ENCODE peak calls at places on chromosome 2, in nine cellular contexts. C is NCI-H1417 treated with DMSO at 0.1 percent for 48 hours; V is OCI-M1; Y is activated CD8-positive, alpha-beta memory T cell treated with anti-CD3 and anti-CD28 coated beads, Interleukin-2, amount 50 U/mL, for 48 hours; P is lower leg skin; M is esophagus squamous epithelium; K is activated effector memory CD4-positive, alpha-beta T cell treated with Interleukin-2 at 50 U/mL for 16 hours; F is anterior cingulate cortex; Q is iris pigment epithelial cell. E is an unnamed sample.

GRCh38 chr2:133602538-133602937 is 34.3 kb upstream of the NCKAP5 start:
- DNase-seq in V (no peak), F (peak), Q (no peak), Y (no peak), K (no peak), C (no peak), M (no peak), P (no peak), E (no peak)

GRCh38 chr2:12303181-12304030 is 413.3 kb upstream of the TRIB2 start:
- DNase-seq in Q (peak), M (no peak), C (no peak), F (no peak), Y (no peak), K (peak), P (no peak), V (peak), E (no peak)

GRCh38 chr2:213016984-213017351 is 134.4 kb downstream of the IKZF2 start:
- DNase-seq in Y (no peak), F (no peak), P (no peak), V (no peak), C (no peak), K (no peak), M (no peak), Q (peak), E (no peak)

GRCh38 chr2:207163053-207163814 is 2.5 kb downstream of the KLF7 start:
- DNase-seq in F (no peak), P (peak), C (no peak), V (peak), Y (no peak), M (no peak), Q (peak), K (no peak), E (no peak)

GRCh38 chr2:39603436-39603835 is 62.3 kb upstream of the TMEM178A start:
- DNase-seq in C (no peak), P (no peak), Y (no peak), F (no peak), M (no peak), V (no peak), K (no peak), Q (peak), E (no peak)

GRCh38 chr2:100653449-100654045 is 90.8 kb downstream of the PDCL3 start:
- DNase-seq in P (no peak), Q (no peak), K (no peak), F (no peak), V (no peak), C (no peak), M (no peak), Y (no peak), E (no peak)

GRCh38 chr2:7841751-7842150 is 840.1 kb upstream of the ID2 start:
- DNase-seq in Q (no peak), V (no peak), K (no peak), Y (no peak), F (no peak), P (no peak), C (no peak), M (no peak), E (no peak)

GRCh38 chr2:46345775-46346174 is 48.6 kb downstream of the EPAS1 start:
- DNase-seq in C (no peak), Q (no peak), V (no peak), F (no peak), Y (no peak), K (no peak), M (no peak), P (no peak), E (no peak)

GRCh38 chr2:178478102-178478441 is 328 bp downstream of the FKBP7 start:
- DNase-seq in V (no peak), Q (peak), K (no peak), M (no peak), Y (no peak), C (no peak), P (no peak), F (no peak), E (no peak)

GRCh38 chr2:237254369-237254861 is 159.5 kb downstream of the COL6A3 start:
- DNase-seq in F (no peak), Q (peak), C (no peak), P (no peak), K (no peak), V (no peak), Y (no peak), M (no peak), E (no peak)

GRCh38 chr2:108833219-108833618 is 46.6 kb downstream of the CCDC138 start:
- DNase-seq in M (no peak), Q (peak), P (no peak), C (no peak), K (no peak), F (no peak), V (peak), Y (no peak), E (no peak)

GRCh38 chr2:54065411-54065810 is 50.0 kb upstream of the ACYP2 start:
- DNase-seq in M (no peak), F (peak), V (no peak), Y (no peak), P (no peak), K (no peak), Q (peak), C (no peak), E (no peak)

E was measured in right atrium auricular region.